ENCODE peak calls at places on chromosome 6, in four cellular contexts. C is IMR-90, I is transverse colon, M is uterus. X is an unnamed sample.

GRCh38 chr6:35152067-35152707 is 11.0 kb upstream of the TCP11 start:
- DNase-seq in M (no peak), C (no peak), I (no peak), X (no peak)

GRCh38 chr6:135936606-135937005 is 85.1 kb downstream of the PDE7B start:
- DNase-seq in C (peak; percentile 98), I (no peak), M (no peak), X (no peak)

GRCh38 chr6:165274611-165275010 is 34.8 kb downstream of the C6orf118 start:
- DNase-seq in M (no peak), I (no peak), C (no peak), X (no peak)

GRCh38 chr6:25922301-25922700 is 8.2 kb downstream of the SLC17A2 start:
- DNase-seq in M (no peak), I (no peak), C (no peak), X (no peak)

GRCh38 chr6:36701401-36701991 is 3.9 kb downstream of the RAB44 start:
- DNase-seq in C (no peak), M (no peak), I (no peak), X (no peak)

GRCh38 chr6:105898286-105898685 is 187.8 kb upstream of the PRDM1 start:
- DNase-seq in M (no peak), I (peak; percentile 19), C (peak; percentile 98), X (no peak)

GRCh38 chr6:7249946-7250643 is 62.9 kb downstream of the SSR1 start:
- DNase-seq in M (no peak), I (no peak), C (peak; percentile 59), X (no peak)

GRCh38 chr6:38579010-38579628 is 60.6 kb downstream of the BTBD9 start:
- DNase-seq in C (peak; percentile 24), M (no peak), I (no peak), X (no peak)

GRCh38 chr6:68233623-68234022 is 401.5 kb upstream of the ADGRB3 start:
- DNase-seq in M (no peak), C (peak; percentile 1), I (no peak), X (no peak)

GRCh38 chr6:30685157-30685976 is 1.1 kb downstream of the PPP1R18 start:
- DNase-seq in M (no peak), C (no peak), I (peak; percentile 36), X (peak; percentile 52)

GRCh38 chr6:147194652-147195403 is 9.4 kb upstream of the STXBP5 start:
- DNase-seq in M (no peak), I (no peak), C (peak; percentile 63), X (no peak)

GRCh38 chr6:158958504-158959386 is 41.3 kb downstream of the RSPH3 start:
- DNase-seq in I (peak; percentile 21), M (no peak), C (no peak), X (no peak)

GRCh38 chr6:71721642-71722041 is 164.7 kb upstream of the RIMS1 start:
- DNase-seq in M (no peak), I (no peak), C (peak; percentile 12), X (no peak)

GRCh38 chr6:30060634-30060981 is 457 bp upstream of the POLR1H start:
- DNase-seq in C (peak; percentile 36), M (no peak), I (peak; percentile 33), X (peak; percentile 48)

GRCh38 chr6:83265384-83265783 is 72.2 kb downstream of the RWDD2A start:
- DNase-seq in M (no peak), I (no peak), C (peak; percentile 73), X (no peak)

GRCh38 chr6:80605165-80605989 is 498.9 kb downstream of the BCKDHB start:
- DNase-seq in I (no peak), C (peak; percentile 68), M (no peak), X (no peak)
- TF ChIP-seq CTCF in I (peak; percentile 44), C (peak; percentile 56), M (peak; percentile 39), X (no peak)

DNA sequence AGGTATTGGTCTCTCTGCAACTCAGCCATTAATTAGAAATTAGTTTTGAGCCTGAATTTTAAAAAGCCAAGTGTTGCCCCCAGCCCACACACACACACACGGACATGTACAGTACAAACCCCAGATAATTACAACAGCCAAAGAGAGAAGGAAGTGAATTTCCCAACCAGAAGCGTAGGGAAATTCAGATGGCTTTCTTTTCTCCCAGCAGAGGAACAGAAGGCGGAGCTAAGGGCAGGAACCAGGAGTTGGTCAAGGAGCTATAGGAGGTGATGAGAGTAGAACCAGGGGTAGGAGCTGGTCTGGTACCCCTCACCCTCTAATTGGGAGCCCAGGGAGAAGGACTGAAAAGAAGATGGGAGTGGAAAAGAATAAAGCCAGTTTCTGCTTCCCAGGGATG is 3.9 kb upstream of the ZBTB9 start:
- DNase-seq in I (no peak), C (no peak), M (no peak), X (no peak)
- H3K27ac ChIP-seq in I (no peak overlapping the region), C (no peak overlapping the region), M (no peak overlapping the region), X (no peak overlapping the region)

GRCh38 chr6:138451043-138451442 is 47.0 kb downstream of the HEBP2 start:
- DNase-seq in C (no peak), I (no peak), M (no peak), X (no peak)

GRCh38 chr6:138450445-138450844 is 46.4 kb downstream of the HEBP2 start:
- DNase-seq in C (no peak), M (no peak), I (no peak), X (no peak)

GRCh38 chr6:138454976-138455706 is 44.2 kb downstream of the NHSL1 start:
- DNase-seq in I (peak; percentile 85), C (no peak), M (no peak), X (no peak)

GRCh38 chr6:138456393-138456775 is 42.9 kb downstream of the NHSL1 start:
- DNase-seq in M (no peak), C (no peak), I (no peak), X (no peak)

GRCh38 chr6:138455746-138456392 is 43.4 kb downstream of the NHSL1 start:
- DNase-seq in C (peak; percentile 52), I (no peak), M (no peak), X (no peak)
- H3K4me3 ChIP-seq in C (no peak overlapping the region), I (peak overlapping the region; percentile 7), M (no peak overlapping the region), X (no peak overlapping the region)

DNA sequence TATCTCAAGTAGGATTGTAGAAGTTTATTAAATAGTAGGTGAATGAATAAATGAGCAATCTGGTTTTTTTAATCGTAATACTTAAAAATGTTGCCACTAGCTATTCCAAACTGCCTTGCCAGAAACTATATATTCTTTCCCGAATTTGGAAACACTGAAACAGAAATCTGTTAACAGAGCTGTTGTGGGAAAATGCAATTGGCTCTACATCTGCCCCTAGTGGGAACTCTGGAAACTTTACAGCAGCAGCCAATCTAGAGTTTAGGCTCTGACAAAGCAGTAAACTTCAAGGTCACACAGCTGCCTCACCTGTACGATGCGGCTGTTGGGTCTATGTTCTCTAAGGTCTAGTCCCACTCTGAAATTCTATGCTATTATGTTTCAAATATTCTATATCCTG is 41.7 kb downstream of the SYNE1 start:
- DNase-seq in M (peak; percentile 27), I (no peak), C (peak; percentile 17), X (no peak)
- TF ChIP-seq CTCF in M (no peak), I (no peak), C (peak; percentile 40), X (no peak)

DNA sequence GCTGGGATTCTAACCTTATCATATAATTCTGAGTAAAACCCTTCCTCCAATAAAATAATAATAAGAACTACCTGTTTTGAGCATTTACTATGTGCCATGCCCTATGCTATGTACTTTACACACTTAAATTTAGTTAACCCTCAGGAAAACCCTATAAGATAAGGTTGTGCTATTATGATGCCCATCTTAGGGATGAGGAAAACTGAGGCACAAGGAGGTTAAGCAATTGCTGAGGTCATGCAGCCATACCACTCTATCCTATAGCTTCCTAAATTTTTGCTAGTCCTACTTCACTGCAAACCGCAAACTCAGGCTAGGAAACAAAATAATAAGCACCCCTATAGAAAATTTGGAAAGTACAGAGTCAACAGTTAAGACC is 38.9 kb upstream of the GFOD1 start:
- DNase-seq in I (no peak), C (no peak), M (no peak), X (no peak)
- H3K27ac ChIP-seq in I (peak overlapping the region; percentile 75), C (no peak overlapping the region), M (peak overlapping the region; percentile 42), X (no peak overlapping the region)

X was measured in ovary.